ENCODE peak calls at places on chromosomes 6 and 20, in ten cellular contexts. T, V, X, A, D, R, H, L, M and E are unnamed samples.

GRCh38 chr20:33915726-33916331 is 77.9 kb upstream of the RALY start:
- DNase-seq in T (no peak), V (peak), X (no peak), A (peak), D (no peak), R (peak), H (no peak), L (no peak), M (peak), E (no peak)

GRCh38 chr20:45450097-45450818 is 19.3 kb upstream of the WFDC2 start:
- DNase-seq in T (no peak), V (no peak), X (peak), A (no peak), D (no peak), R (peak), H (peak), L (no peak), M (peak), E (peak)

GRCh38 chr6:11275598-11275997 is 43.1 kb upstream of the NEDD9 start:
- DNase-seq in T (no peak), V (no peak), X (no peak), A (no peak), D (no peak), R (peak), H (no peak), L (no peak), M (no peak), E (no peak)

GRCh38 chr6:17045581-17046322 is 56.1 kb upstream of the STMND1 start:
- DNase-seq in T (no peak), V (no peak), X (peak), A (no peak), D (no peak), R (no peak), H (peak), L (no peak), M (peak), E (peak)

GRCh38 chr6:137832110-137832509 is 34.9 kb upstream of the TNFAIP3 start:
- DNase-seq in T (no peak), V (no peak), X (peak), A (no peak), D (no peak), R (no peak), H (peak), L (no peak), M (peak), E (peak)

GRCh38 chr20:61328906-61329558 is 77.0 kb downstream of the CDH4 start:
- DNase-seq in T (no peak), V (no peak), X (no peak), A (peak), D (peak), R (peak), H (peak), L (no peak), M (no peak), E (no peak)

GRCh38 chr6:11616200-11616611 is 78.7 kb downstream of the TMEM170B start:
- DNase-seq in T (no peak), V (no peak), X (peak), A (no peak), D (peak), R (no peak), H (peak), L (no peak), M (no peak), E (peak)

GRCh38 chr20:31666258-31667042 is 28.7 kb downstream of the COX4I2 start:
- DNase-seq in T (no peak), V (peak), X (no peak), A (peak), D (no peak), R (no peak), H (no peak), L (peak), M (no peak), E (no peak)

GRCh38 chr6:5132741-5133140 is 47.6 kb downstream of the PPP1R3G start:
- DNase-seq in T (no peak), V (peak), X (peak), A (peak), D (peak), R (no peak), H (peak), L (peak), M (no peak), E (peak)

GRCh38 chr20:53829706-53830521 is 236.3 kb upstream of the ZNF217 start:
- DNase-seq in T (no peak), V (no peak), X (peak), A (no peak), D (no peak), R (no peak), H (peak), L (no peak), M (peak), E (peak)

GRCh38 chr6:17258763-17259162 is 22.4 kb upstream of the RBM24 start:
- DNase-seq in T (no peak), V (no peak), X (no peak), A (no peak), D (no peak), R (no peak), H (no peak), L (no peak), M (no peak), E (no peak)

GRCh38 chr20:63273180-63273579 is 567 bp downstream of the ARFGAP1 start:
- DNase-seq in T (no peak), V (no peak), X (no peak), A (no peak), D (no peak), R (no peak), H (no peak), L (no peak), M (no peak), E (no peak)

GRCh38 chr6:170130201-170130621 is 160.7 kb downstream of the DLL1 start:
- DNase-seq in T (no peak), V (peak), X (no peak), A (no peak), D (peak), R (no peak), H (no peak), L (no peak), M (no peak), E (no peak)

GRCh38 chr6:108805611-108806181 is 42.5 kb upstream of the ARMC2 start:
- DNase-seq in T (no peak), V (no peak), X (no peak), A (no peak), D (no peak), R (no peak), H (no peak), L (no peak), M (no peak), E (no peak)

GRCh38 chr6:142846459-142846831 is 98.5 kb downstream of the HIVEP2 start:
- DNase-seq in T (no peak), V (no peak), X (no peak), A (no peak), D (no peak), R (no peak), H (peak), L (no peak), M (peak), E (no peak)

GRCh38 chr20:25076731-25077609 is 5.0 kb downstream of the VSX1 start:
- DNase-seq in T (peak), V (no peak), X (no peak), A (no peak), D (peak), R (no peak), H (peak), L (no peak), M (peak), E (no peak)

GRCh38 chr6:7617954-7618764 is 28.2 kb downstream of the SNRNP48 start:
- DNase-seq in T (peak), V (no peak), X (peak), A (peak), D (no peak), R (peak), H (peak), L (peak), M (peak), E (peak)

GRCh38 chr20:62030834-62031434 is 34.7 kb downstream of the TAF4 start:
- DNase-seq in T (no peak), V (no peak), X (no peak), A (no peak), D (no peak), R (peak), H (no peak), L (no peak), M (peak), E (no peak)

GRCh38 chr6:25181923-25182322 is 97.3 kb upstream of the CARMIL1 start:
- DNase-seq in T (no peak), V (no peak), X (no peak), A (no peak), D (no peak), R (no peak), H (peak), L (no peak), M (peak), E (no peak)

GRCh38 chr6:144143878-144144277 is 6.4 kb upstream of the STX11 start:
- DNase-seq in T (no peak), V (no peak), X (no peak), A (no peak), D (no peak), R (no peak), H (no peak), L (no peak), M (no peak), E (no peak)

GRCh38 chr20:10171864-10172751 is 46.5 kb upstream of the SNAP25 start:
- DNase-seq in T (no peak), V (no peak), X (peak), A (peak), D (no peak), R (peak), H (peak), L (no peak), M (peak), E (peak)

GRCh38 chr6:113697642-113698410 is 159.3 kb upstream of the MARCKS start:
- DNase-seq in T (no peak), V (no peak), X (peak), A (no peak), D (no peak), R (no peak), H (peak), L (no peak), M (peak), E (peak)

GRCh38 chr6:158115102-158115501 is 53.0 kb downstream of the SERAC1 start:
- DNase-seq in T (no peak), V (no peak), X (no peak), A (no peak), D (no peak), R (no peak), H (no peak), L (no peak), M (no peak), E (no peak)

GRCh38 chr6:32960563-32960962 is 7.7 kb upstream of the HLA-DMA start:
- DNase-seq in T (no peak), V (no peak), X (no peak), A (no peak), D (no peak), R (no peak), H (no peak), L (no peak), M (no peak), E (no peak)

GRCh38 chr6:3431994-3432393 is 24.9 kb downstream of the SLC22A23 start:
- DNase-seq in T (no peak), V (no peak), X (no peak), A (no peak), D (no peak), R (no peak), H (no peak), L (no peak), M (no peak), E (no peak)

GRCh38 chr6:18551228-18551627 is 164.1 kb downstream of the RNF144B start:
- DNase-seq in T (no peak), V (no peak), X (peak), A (no peak), D (no peak), R (no peak), H (peak), L (no peak), M (peak), E (peak)

GRCh38 chr20:50848341-50848808 is 53.5 kb downstream of the BCAS4 start:
- DNase-seq in T (no peak), V (no peak), X (no peak), A (no peak), D (no peak), R (no peak), H (no peak), L (no peak), M (no peak), E (peak)

GRCh38 chr6:24436979-24437378 is 34.2 kb downstream of the MRS2 start:
- DNase-seq in T (no peak), V (no peak), X (no peak), A (no peak), D (no peak), R (no peak), H (no peak), L (no peak), M (no peak), E (no peak)

GRCh38 chr6:31070711-31071197 is 41.6 kb downstream of the C6orf15 start:
- DNase-seq in T (no peak), V (no peak), X (peak), A (no peak), D (no peak), R (no peak), H (peak), L (peak), M (peak), E (peak)

GRCh38 chr20:46939031-46939430 is 44.4 kb downstream of the EYA2 start:
- DNase-seq in T (no peak), V (no peak), X (no peak), A (no peak), D (no peak), R (no peak), H (no peak), L (no peak), M (peak), E (no peak)

GRCh38 chr20:4195499-4195898 is 180.1 kb upstream of the RNF24 start:
- DNase-seq in T (no peak), V (no peak), X (no peak), A (no peak), D (no peak), R (no peak), H (peak), L (no peak), M (peak), E (peak)
- TF ChIP-seq CTCF in T (peak), V (peak), X (peak), A (peak), D (no peak), R (no peak), H (peak), L (peak), M (peak), E (peak)

DNA sequence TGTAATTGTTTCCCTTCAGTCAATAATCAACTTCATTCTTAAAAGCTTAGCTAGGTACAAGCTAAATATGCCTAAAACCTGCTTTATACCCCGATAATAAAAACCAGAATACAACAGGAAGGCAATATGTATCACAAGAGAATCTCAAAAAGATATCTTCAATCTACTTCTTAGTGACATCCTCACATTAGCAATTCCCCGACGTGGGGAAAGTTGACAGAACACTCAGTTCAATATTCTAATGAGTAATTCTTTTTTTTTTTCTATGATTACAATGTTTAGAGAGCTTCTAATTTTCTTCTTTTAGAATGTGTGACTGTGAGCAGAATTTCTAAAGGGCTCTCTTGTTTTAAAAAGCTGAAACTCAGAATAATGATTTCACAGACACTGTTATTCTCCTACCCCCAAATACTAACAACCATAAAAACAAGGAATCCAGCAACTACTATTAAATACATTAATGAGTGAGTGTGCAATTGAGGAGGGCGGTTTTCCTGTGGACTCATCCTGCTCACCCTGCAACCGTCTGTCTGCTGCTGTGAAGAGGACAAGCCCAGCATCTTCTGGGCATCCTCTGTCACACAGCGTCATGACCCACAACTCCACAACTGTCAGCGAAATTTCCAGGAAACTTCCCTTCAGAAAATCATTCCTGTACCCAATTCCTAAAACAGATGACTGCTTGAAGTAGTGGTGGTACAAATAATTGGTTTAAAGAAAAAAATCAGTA is 68.2 kb downstream of the DTNBP1 start:
- DNase-seq in T (no peak), V (no peak), X (no peak), A (no peak), D (no peak), R (no peak), H (no peak), L (no peak), M (no peak), E (no peak)
- TF ChIP-seq CTCF in T (no peak), V (no peak), X (no peak), A (no peak), D (no peak), R (no peak), H (no peak), L (no peak), M (no peak), E (no peak)

GRCh38 chr6:111830003-111830402 is 43.2 kb downstream of the FYN start:
- DNase-seq in T (no peak), V (no peak), X (no peak), A (no peak), D (no peak), R (no peak), H (no peak), L (no peak), M (no peak), E (no peak)

GRCh38 chr6:111831408-111831807 is 41.8 kb downstream of the FYN start:
- DNase-seq in T (no peak), V (no peak), X (no peak), A (no peak), D (no peak), R (no peak), H (no peak), L (no peak), M (no peak), E (no peak)

GRCh38 chr6:111829581-111829980 is 43.7 kb downstream of the FYN start:
- DNase-seq in T (no peak), V (no peak), X (no peak), A (no peak), D (no peak), R (no peak), H (no peak), L (no peak), M (no peak), E (no peak)

GRCh38 chr6:111825439-111825838 is 47.8 kb downstream of the FYN start:
- DNase-seq in T (no peak), V (no peak), X (no peak), A (no peak), D (no peak), R (no peak), H (no peak), L (no peak), M (no peak), E (no peak)

GRCh38 chr6:111828799-111829198 is 44.5 kb downstream of the FYN start:
- DNase-seq in T (no peak), V (no peak), X (no peak), A (no peak), D (no peak), R (no peak), H (no peak), L (no peak), M (no peak), E (no peak)
- TF ChIP-seq CTCF in T (no peak), V (no peak), X (no peak), A (no peak), D (no peak), R (no peak), H (no peak), L (no peak), M (no peak), E (no peak)

GRCh38 chr6:72561629-72562028 is 60.2 kb upstream of the KCNQ5 start:
- DNase-seq in T (no peak), V (no peak), X (no peak), A (no peak), D (no peak), R (no peak), H (no peak), L (no peak), M (no peak), E (no peak)

GRCh38 chr6:72559067-72559466 is 62.8 kb upstream of the KCNQ5 start:
- DNase-seq in T (no peak), V (no peak), X (no peak), A (no peak), D (no peak), R (no peak), H (no peak), L (no peak), M (no peak), E (no peak)

GRCh38 chr6:72564231-72564630 is 57.6 kb upstream of the KCNQ5 start:
- DNase-seq in T (no peak), V (no peak), X (no peak), A (no peak), D (no peak), R (no peak), H (peak), L (no peak), M (peak), E (no peak)

GRCh38 chr6:72560721-72561593 is 60.9 kb upstream of the KCNQ5 start:
- DNase-seq in T (no peak), V (no peak), X (peak), A (no peak), D (no peak), R (no peak), H (peak), L (no peak), M (no peak), E (peak)
- TF ChIP-seq CTCF in T (no peak), V (no peak), X (peak), A (no peak), D (no peak), R (no peak), H (no peak), L (no peak), M (no peak), E (peak)

DNA sequence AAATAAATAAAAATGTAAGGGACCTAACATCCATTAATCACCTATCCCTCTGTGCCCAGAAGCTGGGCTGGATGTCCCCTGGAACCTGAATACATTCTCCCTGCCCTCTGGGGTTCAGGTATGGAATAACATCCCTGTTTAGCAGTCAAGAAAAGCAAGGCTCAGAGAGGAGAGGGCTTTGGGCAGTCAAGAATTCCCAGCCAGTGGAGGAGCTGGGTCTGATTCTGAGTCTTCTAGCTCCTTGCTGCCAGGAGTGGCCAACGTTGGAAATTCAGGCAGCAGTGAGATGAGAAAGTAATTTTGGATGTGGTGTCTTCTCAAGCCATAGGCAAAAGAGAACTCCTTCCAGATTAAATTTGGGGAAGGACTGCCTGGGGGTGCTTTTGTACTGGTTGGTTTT is 42.6 kb upstream of the ZNFX1 start:
- DNase-seq in T (no peak), V (no peak), X (peak), A (no peak), D (no peak), R (no peak), H (peak), L (no peak), M (peak), E (peak)
- TF ChIP-seq CTCF in T (peak), V (peak), X (peak), A (peak), D (peak), R (no peak), H (no peak), L (peak), M (peak), E (peak)